ENCODE peak calls at places on chromosomes 3 and 15, in ten cellular contexts. One of them, this sample, is unnamed.
A peak's percentile ranks its signal among the peaks of the same experiment; 100 is the strongest.

GRCh38 chr3:13638927-13639326 is 90.0 kb downstream of the FBLN2 start:
- DNase-seq in Right ventricle myocardium superior: no peak
- DNase-seq in HCT116: no peak
- DNase-seq in amygdala: no peak
- DNase-seq in progenitor cell of endocrine pancreas: no peak
- DNase-seq in GM23248: no peak
- DNase-seq in NK-92 treated with Interleukin-12 subunit alpha and Interleukin-12 subunit beta, amount 100 ng/mL, for 24 hours: no peak
- DNase-seq in HT1080: no peak
- DNase-seq in upper lobe of left lung: no peak
- DNase-seq in AG09309: no peak
- DNase-seq in this sample: no peak

GRCh38 chr3:151838574-151839312 is 24.8 kb downstream of the AADAC start:
- DNase-seq in Right ventricle myocardium superior: no peak
- DNase-seq in HCT116: peak; percentile 75
- DNase-seq in amygdala: no peak
- DNase-seq in progenitor cell of endocrine pancreas: no peak
- DNase-seq in GM23248: peak; percentile 93
- DNase-seq in NK-92 treated with Interleukin-12 subunit alpha and Interleukin-12 subunit beta, amount 100 ng/mL, for 24 hours: no peak
- DNase-seq in HT1080: peak; percentile 54
- DNase-seq in upper lobe of left lung: peak; percentile 62
- DNase-seq in AG09309: peak; percentile 59
- DNase-seq in this sample: peak; percentile 77

GRCh38 chr3:76107935-76108570 is 322.7 kb upstream of the ZNF717 start:
- DNase-seq in Right ventricle myocardium superior: no peak
- DNase-seq in HCT116: peak; percentile 0
- DNase-seq in amygdala: no peak
- DNase-seq in progenitor cell of endocrine pancreas: no peak
- DNase-seq in GM23248: peak; percentile 71
- DNase-seq in NK-92 treated with Interleukin-12 subunit alpha and Interleukin-12 subunit beta, amount 100 ng/mL, for 24 hours: no peak
- DNase-seq in HT1080: peak; percentile 28
- DNase-seq in upper lobe of left lung: no peak
- DNase-seq in AG09309: no peak
- DNase-seq in this sample: peak; percentile 1

GRCh38 chr3:67531149-67532101 is 123.0 kb downstream of the SUCLG2 start:
- DNase-seq in Right ventricle myocardium superior: no peak
- DNase-seq in HCT116: no peak
- DNase-seq in amygdala: no peak
- DNase-seq in progenitor cell of endocrine pancreas: no peak
- DNase-seq in GM23248: peak; percentile 24
- DNase-seq in NK-92 treated with Interleukin-12 subunit alpha and Interleukin-12 subunit beta, amount 100 ng/mL, for 24 hours: no peak
- DNase-seq in HT1080: peak; percentile 16
- DNase-seq in upper lobe of left lung: no peak
- DNase-seq in AG09309: no peak
- DNase-seq in this sample: no peak

GRCh38 chr3:56952846-56953245 is 107.6 kb upstream of the SPATA12 start:
- DNase-seq in Right ventricle myocardium superior: no peak
- DNase-seq in HCT116: no peak
- DNase-seq in amygdala: no peak
- DNase-seq in progenitor cell of endocrine pancreas: no peak
- DNase-seq in GM23248: no peak
- DNase-seq in NK-92 treated with Interleukin-12 subunit alpha and Interleukin-12 subunit beta, amount 100 ng/mL, for 24 hours: no peak
- DNase-seq in HT1080: no peak
- DNase-seq in upper lobe of left lung: no peak
- DNase-seq in AG09309: no peak
- DNase-seq in this sample: no peak

GRCh38 chr3:32500880-32501784 is 1.5 kb downstream of the CMTM6 start:
- DNase-seq in Right ventricle myocardium superior: peak; percentile 64
- DNase-seq in HCT116: no peak
- DNase-seq in amygdala: no peak
- DNase-seq in progenitor cell of endocrine pancreas: no peak
- DNase-seq in GM23248: peak; percentile 11
- DNase-seq in NK-92 treated with Interleukin-12 subunit alpha and Interleukin-12 subunit beta, amount 100 ng/mL, for 24 hours: no peak
- DNase-seq in HT1080: no peak
- DNase-seq in upper lobe of left lung: no peak
- DNase-seq in AG09309: no peak
- DNase-seq in this sample: no peak

GRCh38 chr3:20073683-20074082 is 33.4 kb downstream of the KAT2B start:
- DNase-seq in Right ventricle myocardium superior: no peak
- DNase-seq in HCT116: no peak
- DNase-seq in amygdala: no peak
- DNase-seq in progenitor cell of endocrine pancreas: no peak
- DNase-seq in GM23248: no peak
- DNase-seq in NK-92 treated with Interleukin-12 subunit alpha and Interleukin-12 subunit beta, amount 100 ng/mL, for 24 hours: no peak
- DNase-seq in HT1080: no peak
- DNase-seq in upper lobe of left lung: no peak
- DNase-seq in AG09309: no peak
- DNase-seq in this sample: no peak

GRCh38 chr3:115072265-115073008 is 74.7 kb downstream of the ZBTB20 start:
- DNase-seq in Right ventricle myocardium superior: no peak
- DNase-seq in HCT116: peak; percentile 22
- DNase-seq in amygdala: no peak
- DNase-seq in progenitor cell of endocrine pancreas: no peak
- DNase-seq in GM23248: peak; percentile 78
- DNase-seq in NK-92 treated with Interleukin-12 subunit alpha and Interleukin-12 subunit beta, amount 100 ng/mL, for 24 hours: no peak
- DNase-seq in HT1080: no peak
- DNase-seq in upper lobe of left lung: no peak
- DNase-seq in AG09309: peak; percentile 20
- DNase-seq in this sample: no peak

GRCh38 chr3:16516695-16517481 is 3.4 kb upstream of the RFTN1 start:
- DNase-seq in Right ventricle myocardium superior: peak; percentile 47
- DNase-seq in HCT116: no peak
- DNase-seq in amygdala: no peak
- DNase-seq in progenitor cell of endocrine pancreas: no peak
- DNase-seq in GM23248: peak; percentile 74
- DNase-seq in NK-92 treated with Interleukin-12 subunit alpha and Interleukin-12 subunit beta, amount 100 ng/mL, for 24 hours: peak; percentile 53
- DNase-seq in HT1080: peak; percentile 53
- DNase-seq in upper lobe of left lung: peak; percentile 40
- DNase-seq in AG09309: no peak
- DNase-seq in this sample: peak; percentile 33

GRCh38 chr3:126984391-126985142 is 1.7 kb downstream of the PLXNA1 start:
- DNase-seq in Right ventricle myocardium superior: no peak
- DNase-seq in HCT116: no peak
- DNase-seq in amygdala: no peak
- DNase-seq in progenitor cell of endocrine pancreas: no peak
- DNase-seq in GM23248: peak; percentile 32
- DNase-seq in NK-92 treated with Interleukin-12 subunit alpha and Interleukin-12 subunit beta, amount 100 ng/mL, for 24 hours: no peak
- DNase-seq in HT1080: no peak
- DNase-seq in upper lobe of left lung: no peak
- DNase-seq in AG09309: no peak
- DNase-seq in this sample: no peak

GRCh38 chr15:67018026-67018425 is 47.4 kb upstream of the SMAD3 start:
- DNase-seq in Right ventricle myocardium superior: no peak
- DNase-seq in HCT116: no peak
- DNase-seq in amygdala: no peak
- DNase-seq in progenitor cell of endocrine pancreas: no peak
- DNase-seq in GM23248: no peak
- DNase-seq in NK-92 treated with Interleukin-12 subunit alpha and Interleukin-12 subunit beta, amount 100 ng/mL, for 24 hours: no peak
- DNase-seq in HT1080: no peak
- DNase-seq in upper lobe of left lung: no peak
- DNase-seq in AG09309: no peak
- DNase-seq in this sample: no peak

GRCh38 chr15:90868261-90868689 is at the start of gene FURIN:
- DNase-seq in Right ventricle myocardium superior: no peak
- DNase-seq in HCT116: peak; percentile 59
- DNase-seq in amygdala: no peak
- DNase-seq in progenitor cell of endocrine pancreas: no peak
- DNase-seq in GM23248: no peak
- DNase-seq in NK-92 treated with Interleukin-12 subunit alpha and Interleukin-12 subunit beta, amount 100 ng/mL, for 24 hours: no peak
- DNase-seq in HT1080: no peak
- DNase-seq in upper lobe of left lung: no peak
- DNase-seq in AG09309: no peak
- DNase-seq in this sample: no peak

GRCh38 chr15:58562135-58562534 is 130.3 kb downstream of the LIPC start:
- DNase-seq in Right ventricle myocardium superior: no peak
- DNase-seq in HCT116: no peak
- DNase-seq in amygdala: no peak
- DNase-seq in progenitor cell of endocrine pancreas: no peak
- DNase-seq in GM23248: no peak
- DNase-seq in NK-92 treated with Interleukin-12 subunit alpha and Interleukin-12 subunit beta, amount 100 ng/mL, for 24 hours: no peak
- DNase-seq in HT1080: no peak
- DNase-seq in upper lobe of left lung: no peak
- DNase-seq in AG09309: no peak
- DNase-seq in this sample: no peak

GRCh38 chr3:174874258-174874657 is 15.1 kb downstream of the NAALADL2 start:
- DNase-seq in Right ventricle myocardium superior: no peak
- DNase-seq in HCT116: no peak
- DNase-seq in amygdala: no peak
- DNase-seq in progenitor cell of endocrine pancreas: no peak
- DNase-seq in GM23248: no peak
- DNase-seq in NK-92 treated with Interleukin-12 subunit alpha and Interleukin-12 subunit beta, amount 100 ng/mL, for 24 hours: no peak
- DNase-seq in HT1080: no peak
- DNase-seq in upper lobe of left lung: no peak
- DNase-seq in AG09309: no peak
- DNase-seq in this sample: no peak

GRCh38 chr3:160006282-160007163 is 17.9 kb downstream of the IL12A start:
- DNase-seq in Right ventricle myocardium superior: no peak
- DNase-seq in HCT116: peak; percentile 73
- DNase-seq in amygdala: peak; percentile 12
- DNase-seq in progenitor cell of endocrine pancreas: no peak
- DNase-seq in GM23248: peak; percentile 82
- DNase-seq in NK-92 treated with Interleukin-12 subunit alpha and Interleukin-12 subunit beta, amount 100 ng/mL, for 24 hours: peak; percentile 10
- DNase-seq in HT1080: peak; percentile 84
- DNase-seq in upper lobe of left lung: peak; percentile 50
- DNase-seq in AG09309: peak; percentile 51
- DNase-seq in this sample: peak; percentile 47

GRCh38 chr3:74347563-74348268 is 266.7 kb downstream of the CNTN3 start:
- DNase-seq in Right ventricle myocardium superior: no peak
- DNase-seq in HCT116: no peak
- DNase-seq in amygdala: no peak
- DNase-seq in progenitor cell of endocrine pancreas: no peak
- DNase-seq in GM23248: no peak
- DNase-seq in NK-92 treated with Interleukin-12 subunit alpha and Interleukin-12 subunit beta, amount 100 ng/mL, for 24 hours: no peak
- DNase-seq in HT1080: no peak
- DNase-seq in upper lobe of left lung: no peak
- DNase-seq in AG09309: no peak
- DNase-seq in this sample: no peak

GRCh38 chr3:176650478-176650877 is 546.8 kb downstream of the TBL1XR1 start:
- DNase-seq in Right ventricle myocardium superior: no peak
- DNase-seq in HCT116: no peak
- DNase-seq in amygdala: no peak
- DNase-seq in progenitor cell of endocrine pancreas: no peak
- DNase-seq in GM23248: peak; percentile 74
- DNase-seq in NK-92 treated with Interleukin-12 subunit alpha and Interleukin-12 subunit beta, amount 100 ng/mL, for 24 hours: no peak
- DNase-seq in HT1080: peak; percentile 67
- DNase-seq in upper lobe of left lung: no peak
- DNase-seq in AG09309: peak; percentile 17
- DNase-seq in this sample: no peak

GRCh38 chr3:43013743-43014155 is 34.6 kb downstream of the GASK1A start:
- DNase-seq in Right ventricle myocardium superior: no peak
- DNase-seq in HCT116: no peak
- DNase-seq in amygdala: no peak
- DNase-seq in progenitor cell of endocrine pancreas: no peak
- DNase-seq in GM23248: no peak
- DNase-seq in NK-92 treated with Interleukin-12 subunit alpha and Interleukin-12 subunit beta, amount 100 ng/mL, for 24 hours: no peak
- DNase-seq in HT1080: no peak
- DNase-seq in upper lobe of left lung: no peak
- DNase-seq in AG09309: no peak
- DNase-seq in this sample: no peak

GRCh38 chr15:74790080-74790916 is 8.4 kb downstream of the CSK start:
- DNase-seq in Right ventricle myocardium superior: peak; percentile 90
- DNase-seq in HCT116: no peak
- DNase-seq in amygdala: peak; percentile 78
- DNase-seq in progenitor cell of endocrine pancreas: no peak
- DNase-seq in GM23248: peak; percentile 78
- DNase-seq in NK-92 treated with Interleukin-12 subunit alpha and Interleukin-12 subunit beta, amount 100 ng/mL, for 24 hours: no peak
- DNase-seq in HT1080: peak; percentile 94
- DNase-seq in upper lobe of left lung: peak; percentile 69
- DNase-seq in AG09309: no peak
- DNase-seq in this sample: no peak

GRCh38 chr3:41202834-41203345 is 3.6 kb downstream of the CTNNB1 start:
- DNase-seq in Right ventricle myocardium superior: no peak
- DNase-seq in HCT116: no peak
- DNase-seq in amygdala: no peak
- DNase-seq in progenitor cell of endocrine pancreas: no peak
- DNase-seq in GM23248: peak; percentile 80
- DNase-seq in NK-92 treated with Interleukin-12 subunit alpha and Interleukin-12 subunit beta, amount 100 ng/mL, for 24 hours: no peak
- DNase-seq in HT1080: peak; percentile 58
- DNase-seq in upper lobe of left lung: peak; percentile 38
- DNase-seq in AG09309: no peak
- DNase-seq in this sample: peak; percentile 43

GRCh38 chr15:75551076-75551475 is 28.0 kb downstream of the PTPN9 start:
- DNase-seq in Right ventricle myocardium superior: no peak
- DNase-seq in HCT116: no peak
- DNase-seq in amygdala: no peak
- DNase-seq in progenitor cell of endocrine pancreas: no peak
- DNase-seq in GM23248: no peak
- DNase-seq in NK-92 treated with Interleukin-12 subunit alpha and Interleukin-12 subunit beta, amount 100 ng/mL, for 24 hours: no peak
- DNase-seq in HT1080: no peak
- DNase-seq in upper lobe of left lung: peak; percentile 26
- DNase-seq in AG09309: no peak
- DNase-seq in this sample: no peak

GRCh38 chr15:82832601-82833209 is 23.3 kb downstream of the WHAMM start:
- DNase-seq in Right ventricle myocardium superior: no peak
- DNase-seq in HCT116: peak; percentile 64
- DNase-seq in amygdala: no peak
- DNase-seq in progenitor cell of endocrine pancreas: no peak
- DNase-seq in GM23248: peak; percentile 95
- DNase-seq in NK-92 treated with Interleukin-12 subunit alpha and Interleukin-12 subunit beta, amount 100 ng/mL, for 24 hours: peak; percentile 36
- DNase-seq in HT1080: peak; percentile 94
- DNase-seq in upper lobe of left lung: no peak
- DNase-seq in AG09309: peak; percentile 58
- DNase-seq in this sample: no peak

GRCh38 chr3:23112491-23112890 is 90.6 kb upstream of the UBE2E2 start:
- DNase-seq in Right ventricle myocardium superior: no peak
- DNase-seq in HCT116: no peak
- DNase-seq in amygdala: no peak
- DNase-seq in progenitor cell of endocrine pancreas: no peak
- DNase-seq in GM23248: no peak
- DNase-seq in NK-92 treated with Interleukin-12 subunit alpha and Interleukin-12 subunit beta, amount 100 ng/mL, for 24 hours: no peak
- DNase-seq in HT1080: no peak
- DNase-seq in upper lobe of left lung: peak; percentile 41
- DNase-seq in AG09309: no peak
- DNase-seq in this sample: no peak

GRCh38 chr15:31212286-31212685 is 110.8 kb upstream of the TRPM1 start:
- DNase-seq in Right ventricle myocardium superior: no peak
- DNase-seq in HCT116: no peak
- DNase-seq in amygdala: no peak
- DNase-seq in progenitor cell of endocrine pancreas: no peak
- DNase-seq in GM23248: no peak
- DNase-seq in NK-92 treated with Interleukin-12 subunit alpha and Interleukin-12 subunit beta, amount 100 ng/mL, for 24 hours: no peak
- DNase-seq in HT1080: no peak
- DNase-seq in upper lobe of left lung: no peak
- DNase-seq in AG09309: no peak
- DNase-seq in this sample: no peak

GRCh38 chr3:160885791-160886286 is 129.8 kb downstream of the PPM1L start:
- DNase-seq in Right ventricle myocardium superior: peak; percentile 84
- DNase-seq in HCT116: no peak
- DNase-seq in amygdala: no peak
- DNase-seq in progenitor cell of endocrine pancreas: peak; percentile 15
- DNase-seq in GM23248: peak; percentile 22
- DNase-seq in NK-92 treated with Interleukin-12 subunit alpha and Interleukin-12 subunit beta, amount 100 ng/mL, for 24 hours: no peak
- DNase-seq in HT1080: peak; percentile 92
- DNase-seq in upper lobe of left lung: peak; percentile 23
- DNase-seq in AG09309: no peak
- DNase-seq in this sample: peak; percentile 1

GRCh38 chr15:41894791-41895463 is 1.1 kb upstream of the SPTBN5 start:
- DNase-seq in Right ventricle myocardium superior: peak; percentile 88
- DNase-seq in HCT116: peak; percentile 44
- DNase-seq in amygdala: peak; percentile 22
- DNase-seq in progenitor cell of endocrine pancreas: no peak
- DNase-seq in GM23248: peak; percentile 94
- DNase-seq in NK-92 treated with Interleukin-12 subunit alpha and Interleukin-12 subunit beta, amount 100 ng/mL, for 24 hours: peak; percentile 64
- DNase-seq in HT1080: peak; percentile 91
- DNase-seq in upper lobe of left lung: peak; percentile 88
- DNase-seq in AG09309: no peak
- DNase-seq in this sample: peak; percentile 35

GRCh38 chr3:132595036-132595435 is 2.0 kb upstream of the ACKR4 start:
- DNase-seq in Right ventricle myocardium superior: no peak
- DNase-seq in HCT116: no peak
- DNase-seq in amygdala: no peak
- DNase-seq in progenitor cell of endocrine pancreas: no peak
- DNase-seq in GM23248: peak; percentile 83
- DNase-seq in NK-92 treated with Interleukin-12 subunit alpha and Interleukin-12 subunit beta, amount 100 ng/mL, for 24 hours: no peak
- DNase-seq in HT1080: peak; percentile 76
- DNase-seq in upper lobe of left lung: no peak
- DNase-seq in AG09309: peak; percentile 57
- DNase-seq in this sample: no peak

GRCh38 chr15:78302579-78302978 is 3.2 kb upstream of the SKIC8 start:
- DNase-seq in Right ventricle myocardium superior: no peak
- DNase-seq in HCT116: no peak
- DNase-seq in amygdala: no peak
- DNase-seq in progenitor cell of endocrine pancreas: no peak
- DNase-seq in GM23248: peak; percentile 90
- DNase-seq in NK-92 treated with Interleukin-12 subunit alpha and Interleukin-12 subunit beta, amount 100 ng/mL, for 24 hours: no peak
- DNase-seq in HT1080: peak; percentile 85
- DNase-seq in upper lobe of left lung: no peak
- DNase-seq in AG09309: peak; percentile 93
- DNase-seq in this sample: no peak